ENCODE peak calls at places on chromosomes 4 and X, in nine cellular contexts. Y is osteocyte, T is endothelial cell, Q is PC-3, N is suprapubic skin, G is fibroblast of pulmonary artery, C is mammary epithelial cell, B is choroid plexus epithelial cell, A is psoas muscle. O is an unnamed sample.

GRCh38 chrX:124354648-124355047 is 8.3 kb downstream of the SH2D1A start:
- DNase-seq in N (no peak), Y (no peak), B (no peak), C (no peak), T (no peak), G (no peak), Q (peak), A (no peak), O (no peak)

GRCh38 chr4:14916554-14917304 is 85.6 kb upstream of the CPEB2 start:
- DNase-seq in A (no peak), Y (no peak), C (peak), B (peak), T (no peak), N (no peak), G (peak), Q (peak), O (peak)

GRCh38 chr4:114180481-114180880 is 201.0 kb upstream of the ARSJ start:
- DNase-seq in A (no peak), N (no peak), Q (peak), B (peak), Y (no peak), T (peak), G (peak), C (no peak), O (peak)

GRCh38 chr4:122997463-122998101 is 75.2 kb upstream of the NUDT6 start:
- DNase-seq in B (peak), Y (no peak), G (no peak), Q (no peak), T (no peak), C (peak), N (no peak), A (no peak), O (no peak)

GRCh38 chr4:121125486-121125885 is 38.6 kb downstream of the TNIP3 start:
- DNase-seq in N (no peak), A (no peak), B (no peak), T (no peak), G (no peak), C (no peak), Q (no peak), Y (no peak), O (no peak)

GRCh38 chr4:142850478-142850877 is 4.4 kb upstream of the INPP4B start:
- DNase-seq in Q (peak), A (no peak), C (no peak), Y (no peak), G (peak), B (no peak), T (no peak), N (no peak), O (peak)

GRCh38 chr4:54094449-54094848 is 5.5 kb upstream of the GSX2 start:
- DNase-seq in G (no peak), N (no peak), B (no peak), Q (no peak), T (no peak), Y (no peak), A (no peak), C (no peak), O (no peak)

GRCh38 chr4:4606321-4606720 is 64.5 kb upstream of the STX18 start:
- DNase-seq in Y (no peak), B (peak), Q (no peak), A (no peak), T (no peak), C (no peak), G (peak), N (no peak), O (no peak)

GRCh38 chr4:103757631-103758030 is 37.8 kb upstream of the TACR3 start:
- DNase-seq in B (no peak), T (no peak), C (no peak), Y (no peak), N (no peak), Q (no peak), G (no peak), A (no peak), O (no peak)

GRCh38 chrX:118536687-118537461 is 41.3 kb downstream of the DOCK11 start:
- DNase-seq in B (peak), C (no peak), A (no peak), N (no peak), Q (peak), G (peak), Y (no peak), T (peak), O (peak)

GRCh38 chrX:144730486-144730885 is 516.8 kb upstream of the SPANXN1 start:
- DNase-seq in N (no peak), B (no peak), Q (peak), T (no peak), A (no peak), G (peak), C (peak), Y (no peak), O (no peak)

GRCh38 chrX:3599787-3600465 is 113.5 kb downstream of the PRKX start:
- DNase-seq in Q (no peak), N (no peak), A (no peak), B (peak), G (peak), C (no peak), Y (no peak), T (no peak), O (no peak)

GRCh38 chr4:38565271-38566199 is 98.5 kb upstream of the KLF3 start:
- DNase-seq in Q (peak), G (peak), A (no peak), C (peak), B (peak), Y (no peak), T (no peak), N (peak), O (no peak)

GRCh38 chr4:114400531-114400930 is 198.1 kb upstream of the UGT8 start:
- DNase-seq in Y (no peak), N (no peak), C (peak), T (no peak), B (no peak), A (no peak), G (no peak), Q (peak), O (no peak)

GRCh38 chrX:153634832-153635231 is 12.2 kb upstream of the DUSP9 start:
- DNase-seq in G (no peak), T (no peak), Y (no peak), Q (no peak), B (no peak), C (no peak), N (no peak), A (no peak), O (no peak)

GRCh38 chr4:24928708-24929107 is 15.9 kb upstream of the CCDC149 start:
- DNase-seq in C (no peak), B (no peak), Y (no peak), T (no peak), G (no peak), Q (no peak), A (no peak), N (no peak), O (no peak)

GRCh38 chr4:5922556-5922955 is 29.7 kb upstream of the CRMP1 start:
- DNase-seq in T (no peak), Y (no peak), N (no peak), A (no peak), G (no peak), C (no peak), B (no peak), Q (no peak), O (no peak)

GRCh38 chr4:74376888-74377483 is 12.0 kb downstream of the EREG start:
- DNase-seq in C (peak), N (no peak), A (no peak), Q (peak), B (peak), Y (no peak), G (peak), T (no peak), O (no peak)

GRCh38 chrX:78658851-78659744 is at the start of gene RTL3:
- DNase-seq in Q (peak), N (no peak), G (peak), C (peak), Y (no peak), T (no peak), A (no peak), B (peak), O (no peak)

GRCh38 chr4:40719008-40719623 is 30.6 kb upstream of the NSUN7 start:
- DNase-seq in B (peak), G (peak), N (no peak), T (no peak), C (peak), A (no peak), Q (peak), Y (no peak), O (peak)

GRCh38 chr4:896216-896615 is 35.9 kb downstream of the GAK start:
- DNase-seq in Q (no peak), Y (no peak), B (no peak), A (no peak), G (no peak), C (no peak), T (no peak), N (no peak), O (no peak)

GRCh38 chrX:10121787-10122186 is 35.0 kb upstream of the CLCN4 start:
- DNase-seq in B (peak), N (no peak), C (no peak), G (no peak), T (no peak), Q (no peak), Y (no peak), A (no peak), O (no peak)

GRCh38 chrX:1614927-1615326 is at the start of gene ASMT:
- DNase-seq in Y (no peak), T (no peak), Q (no peak), A (no peak), B (no peak), G (no peak), N (no peak), C (no peak), O (no peak)

DNA sequence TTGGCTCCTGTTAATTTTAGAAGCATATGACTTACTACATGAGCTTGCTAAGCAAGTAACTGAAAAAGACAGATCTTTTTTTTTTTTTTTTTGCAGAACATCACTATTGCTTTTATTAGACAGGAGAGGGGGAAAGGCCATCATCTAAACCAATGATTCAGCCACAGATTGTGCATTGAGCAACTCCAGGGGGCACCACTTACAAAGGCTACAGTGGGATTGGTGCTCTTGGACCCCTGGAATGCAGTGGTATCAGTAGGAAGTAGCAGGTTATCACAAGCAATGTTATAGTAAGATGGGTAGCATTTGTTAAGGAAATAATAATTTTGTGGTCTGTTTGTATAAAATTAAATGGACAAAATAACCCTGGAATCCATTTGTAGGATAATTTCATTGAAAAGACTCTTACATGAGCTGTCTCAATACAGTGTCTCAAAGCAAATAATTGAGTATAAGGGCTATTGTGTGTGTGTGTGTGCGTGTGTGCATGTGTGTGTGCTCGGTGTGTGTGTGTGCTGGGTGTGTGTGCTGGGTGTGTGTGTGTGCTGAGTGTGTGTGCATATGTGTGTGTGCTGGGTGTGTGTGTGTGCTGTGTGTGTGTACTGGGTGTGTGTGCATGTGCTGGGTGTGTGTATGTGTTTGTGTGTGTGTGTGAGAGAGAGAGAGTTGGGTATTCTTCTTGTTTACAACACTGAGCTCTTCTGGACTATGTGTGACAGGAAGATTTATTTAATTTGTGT is 296.3 kb downstream of the PCDH7 start:
- DNase-seq in N (no peak), Q (no peak), G (no peak), A (no peak), C (no peak), T (no peak), Y (no peak), B (no peak), O (no peak)
- TF ChIP-seq CTCF in N (no peak), Q (no peak), G (no peak), A (no peak), C (no peak), T (no peak), Y (no peak), B (no peak), O (no peak)

GRCh38 chr4:84582988-84583870 is at the start of gene CDS1:
- DNase-seq in T (peak), C (peak), Y (no peak), N (peak), B (no peak), A (peak), G (no peak), Q (peak), O (peak)
- TF ChIP-seq CTCF in T (no peak), C (no peak), Y (no peak), N (no peak), B (no peak), A (no peak), G (no peak), Q (no peak), O (no peak)

GRCh38 chrX:51148848-51149247 is 183.8 kb upstream of the NUDT10 start:
- DNase-seq in N (no peak), C (peak), B (no peak), Q (peak), T (peak), Y (no peak), A (no peak), G (peak), O (no peak)
- TF ChIP-seq CTCF in N (no peak), C (peak), B (no peak), Q (peak), T (no peak), Y (no peak), A (no peak), G (no peak), O (no peak)

GRCh38 chrX:103175944-103176753 is 38.8 kb upstream of the BEX4 start:
- DNase-seq in Q (peak), T (peak), B (peak), C (peak), G (peak), Y (no peak), A (peak), N (no peak), O (peak)

GRCh38 chrX:103170216-103170615 is 44.7 kb upstream of the BEX4 start:
- DNase-seq in Q (peak), Y (no peak), T (no peak), A (no peak), B (peak), C (peak), N (no peak), G (peak), O (no peak)

DNA sequence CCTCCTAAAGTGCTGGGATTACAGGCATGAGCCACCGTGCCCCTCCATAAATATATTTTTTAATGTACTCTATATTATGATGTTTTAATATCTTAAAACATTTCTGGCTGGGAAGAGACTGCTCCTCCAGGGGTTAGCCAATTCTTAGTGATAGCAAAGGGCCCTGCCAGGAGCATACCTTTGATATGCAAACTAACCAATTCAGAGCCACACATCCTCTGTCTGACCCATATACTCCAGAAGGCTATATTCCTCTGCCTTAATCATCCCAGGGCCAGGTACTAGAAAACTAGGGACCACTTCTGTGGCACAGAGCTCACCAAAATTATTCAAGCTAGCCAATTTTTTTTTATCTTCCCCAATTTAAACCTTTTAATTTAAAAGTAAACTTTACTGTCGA is 43.6 kb upstream of the BEX4 start:
- DNase-seq in Y (no peak), G (no peak), C (no peak), A (no peak), Q (no peak), N (no peak), T (no peak), B (no peak), O (no peak)
- TF ChIP-seq CTCF in Y (no peak), G (no peak), C (no peak), A (no peak), Q (no peak), N (no peak), T (no peak), B (no peak), O (no peak)

GRCh38 chrX:17550011-17550410 is 175.0 kb downstream of the NHS start:
- DNase-seq in Q (no peak), N (no peak), B (no peak), A (no peak), Y (no peak), C (peak), G (no peak), T (no peak), O (no peak)
- TF ChIP-seq CTCF in Q (no peak), N (no peak), B (peak), A (no peak), Y (no peak), C (peak), G (no peak), T (no peak), O (no peak)

GRCh38 chrX:70260104-70260503 is at the start of gene P2RY4:
- DNase-seq in B (no peak), Y (no peak), C (no peak), N (no peak), Q (no peak), T (no peak), G (no peak), A (no peak), O (no peak)

GRCh38 chrX:70268034-70268433 is at the start of gene ARR3:
- DNase-seq in A (no peak), T (no peak), G (no peak), Q (no peak), N (no peak), Y (no peak), C (no peak), B (no peak), O (no peak)

GRCh38 chrX:70257599-70258288 is 2.3 kb downstream of the P2RY4 start:
- DNase-seq in G (no peak), N (no peak), Y (no peak), C (no peak), A (no peak), Q (no peak), T (no peak), B (no peak), O (no peak)

GRCh38 chrX:70264784-70265183 is 3.4 kb upstream of the ARR3 start:
- DNase-seq in A (no peak), T (no peak), G (peak), C (no peak), N (no peak), Q (no peak), B (peak), Y (no peak), O (no peak)

DNA sequence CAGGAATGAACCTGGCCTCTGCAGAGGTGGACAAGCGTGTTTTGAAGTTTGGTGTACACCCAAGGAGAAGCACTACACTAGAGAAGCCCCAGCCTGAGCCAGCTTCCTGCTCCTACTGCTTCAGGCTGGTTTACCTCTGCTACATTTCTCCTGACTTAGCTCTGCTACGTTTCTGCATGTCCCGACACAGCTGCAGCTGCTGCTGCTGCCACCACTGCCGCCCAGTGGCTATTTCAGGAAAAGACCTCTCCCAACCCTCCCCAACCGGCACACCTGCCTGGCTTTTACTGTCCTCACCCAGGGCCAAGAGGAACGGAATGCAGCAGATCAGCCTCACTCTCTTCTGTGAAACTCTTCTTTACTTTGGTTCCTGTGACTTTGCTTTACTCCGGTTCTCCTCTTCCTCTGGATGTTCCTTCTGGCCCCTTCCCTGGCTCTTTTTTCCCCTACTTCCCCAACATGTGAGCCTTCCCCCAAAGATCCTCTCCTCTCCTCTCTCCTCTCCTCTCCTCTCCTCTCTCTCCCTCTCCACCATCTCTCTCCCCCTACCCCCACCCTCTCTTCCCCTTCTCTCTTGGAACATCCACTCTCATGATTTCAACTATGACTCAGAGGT is 3.1 kb upstream of the P2RY4 start:
- DNase-seq in A (no peak), G (peak), Q (peak), C (peak), N (no peak), T (peak), B (peak), Y (no peak), O (peak)
- TF ChIP-seq CTCF in A (peak), G (peak), Q (peak), C (peak), N (peak), T (peak), B (peak), Y (peak), O (peak)

GRCh38 chr4:84500386-84501196 is 1.5 kb upstream of the NKX6-1 start:
- DNase-seq in Y (no peak), T (no peak), N (no peak), G (no peak), Q (no peak), C (no peak), A (no peak), B (no peak), O (no peak)

GRCh38 chr4:84502333-84502954 is 3.4 kb upstream of the NKX6-1 start:
- DNase-seq in C (no peak), N (no peak), T (no peak), Y (no peak), B (no peak), A (no peak), G (no peak), Q (no peak), O (no peak)

GRCh38 chr4:84501721-84502267 is 2.7 kb upstream of the NKX6-1 start:
- DNase-seq in T (no peak), B (no peak), Y (no peak), G (no peak), A (no peak), N (no peak), Q (no peak), C (no peak), O (no peak)

GRCh38 chr4:84502955-84503373 is 3.9 kb upstream of the NKX6-1 start:
- DNase-seq in A (no peak), C (no peak), Q (no peak), N (no peak), G (no peak), T (no peak), B (no peak), Y (no peak), O (no peak)

DNA sequence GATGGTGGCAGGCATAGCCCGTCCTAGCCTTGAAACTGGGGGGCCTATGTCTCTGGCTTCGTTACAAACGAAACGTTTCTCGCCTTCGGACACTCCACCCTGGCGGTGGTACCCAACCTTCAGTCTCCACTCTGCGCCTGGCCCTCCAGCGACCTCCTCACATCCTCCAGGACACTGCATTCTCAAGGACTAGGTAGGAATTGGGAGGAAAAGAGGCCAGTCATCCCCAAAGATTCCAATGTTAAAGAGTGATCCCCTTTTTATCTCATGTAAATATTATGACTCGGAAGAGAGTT is 2.1 kb upstream of the NKX6-1 start:
- DNase-seq in G (no peak), Q (no peak), N (no peak), C (no peak), T (no peak), A (no peak), Y (no peak), B (no peak), O (no peak)
- TF ChIP-seq CTCF in G (no peak), Q (no peak), N (no peak), C (no peak), T (no peak), A (no peak), Y (no peak), B (no peak), O (no peak)